ENCODE peak calls at places on chromosomes 3 and 15, in six cellular contexts. M is A549, X is upper lobe of left lung, E is ovary, T is esophagus muscularis mucosa, O is tibial nerve. U is an unnamed sample.

GRCh38 chr3:107285197-107285596 is 92.0 kb upstream of the CCDC54 start:
- DNase-seq in M (no peak), X (no peak), E (no peak), T (no peak), O (no peak), U (no peak)

GRCh38 chr3:157856078-157856939 is 249.9 kb downstream of the SHOX2 start:
- DNase-seq in M (no peak), X (no peak), E (no peak), T (no peak), O (no peak), U (no peak)

GRCh38 chr3:19898725-19899124 is 35.3 kb downstream of the EFHB start:
- DNase-seq in M (no peak), X (no peak), E (no peak), T (no peak), O (no peak), U (no peak)

GRCh38 chr3:44960387-44961026 is 15.5 kb downstream of the ZDHHC3 start:
- DNase-seq in M (no peak), X (no peak), E (no peak), T (no peak), O (no peak), U (no peak)

GRCh38 chr3:183592820-183593219 is 37.3 kb upstream of the KLHL6 start:
- DNase-seq in M (no peak), X (no peak), E (no peak), T (no peak), O (no peak), U (no peak)

GRCh38 chr15:27127834-27128570 is 157.0 kb downstream of the GABRG3 start:
- DNase-seq in M (no peak), X (no peak), E (no peak), T (no peak), O (no peak), U (no peak)

GRCh38 chr3:193586526-193586925 is 6.5 kb upstream of the OPA1 start:
- DNase-seq in M (no peak), X (no peak), E (no peak), T (no peak), O (no peak), U (no peak)

GRCh38 chr3:43244694-43245093 is 41.6 kb upstream of the SNRK start:
- DNase-seq in M (no peak), X (no peak), E (no peak), T (no peak), O (no peak), U (no peak)

GRCh38 chr15:92869263-92869940 is 30.7 kb upstream of the CHD2 start:
- DNase-seq in M (no peak), X (no peak), E (no peak), T (no peak), O (no peak), U (no peak)

GRCh38 chr15:78638658-78639314 is 2.2 kb downstream of the CHRNB4 start:
- DNase-seq in M (peak; percentile 93), X (no peak), E (no peak), T (no peak), O (no peak), U (peak; percentile 46)

GRCh38 chr15:78641876-78642275 is 866 bp upstream of the CHRNB4 start:
- DNase-seq in M (no peak), X (no peak), E (no peak), T (no peak), O (no peak), U (no peak)

GRCh38 chr15:78640527-78640839 is 527 bp downstream of the CHRNB4 start:
- DNase-seq in M (no peak), X (no peak), E (no peak), T (no peak), O (no peak), U (no peak)

GRCh38 chr15:78642341-78642740 is 1.3 kb upstream of the CHRNB4 start:
- DNase-seq in M (no peak), X (no peak), E (no peak), T (no peak), O (no peak), U (no peak)

DNA sequence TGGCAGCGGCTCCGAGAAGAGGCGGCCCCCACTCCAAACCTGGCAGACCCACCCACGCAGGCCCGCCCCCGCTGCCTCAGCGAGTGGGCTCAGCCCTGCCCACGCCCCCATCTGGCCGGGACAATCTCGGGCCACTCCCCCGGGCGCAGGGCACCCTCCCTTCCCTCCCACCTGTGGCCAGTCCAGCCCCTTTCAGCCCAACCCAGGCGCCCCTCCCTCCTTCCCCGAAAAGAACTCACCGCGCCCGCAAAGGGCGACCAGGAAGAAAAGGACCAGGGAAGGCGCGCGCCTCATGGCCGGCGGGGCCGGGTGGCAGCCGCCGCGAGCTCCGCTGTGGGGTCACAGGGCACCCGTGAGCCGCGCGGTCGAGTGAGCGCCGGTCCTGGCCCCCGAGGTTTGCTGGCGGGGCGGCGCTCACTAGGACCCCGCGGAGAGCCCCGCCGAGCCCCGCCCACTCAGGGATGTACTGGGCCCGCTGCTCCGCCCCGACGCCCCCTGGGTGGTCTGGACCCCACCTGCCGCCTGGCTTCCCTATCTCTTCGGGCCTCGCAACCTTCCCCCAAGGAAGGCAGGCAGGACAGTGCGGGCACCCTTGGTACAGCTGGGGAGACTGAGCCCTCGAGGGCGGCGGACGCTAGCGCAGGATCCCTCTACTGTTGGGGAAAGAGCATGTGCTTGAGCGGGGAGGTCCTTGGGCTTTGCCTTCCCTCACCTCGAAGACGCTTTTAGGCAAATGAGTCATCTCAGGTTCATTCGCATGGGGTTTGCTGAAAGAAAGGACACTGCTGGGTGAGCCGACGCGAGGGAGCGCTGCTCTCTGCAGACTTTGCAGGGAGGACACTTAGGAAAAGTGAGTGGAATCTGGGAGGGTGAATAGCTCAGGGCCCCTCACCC is at the start of gene CHRNB4:
- DNase-seq in M (peak; percentile 49), X (peak; percentile 84), E (no peak), T (no peak), O (no peak), U (no peak)
- TF ChIP-seq CTCF in M (no peak), X (no peak), E (no peak), T (no peak), O (no peak), U (no peak)

DNA sequence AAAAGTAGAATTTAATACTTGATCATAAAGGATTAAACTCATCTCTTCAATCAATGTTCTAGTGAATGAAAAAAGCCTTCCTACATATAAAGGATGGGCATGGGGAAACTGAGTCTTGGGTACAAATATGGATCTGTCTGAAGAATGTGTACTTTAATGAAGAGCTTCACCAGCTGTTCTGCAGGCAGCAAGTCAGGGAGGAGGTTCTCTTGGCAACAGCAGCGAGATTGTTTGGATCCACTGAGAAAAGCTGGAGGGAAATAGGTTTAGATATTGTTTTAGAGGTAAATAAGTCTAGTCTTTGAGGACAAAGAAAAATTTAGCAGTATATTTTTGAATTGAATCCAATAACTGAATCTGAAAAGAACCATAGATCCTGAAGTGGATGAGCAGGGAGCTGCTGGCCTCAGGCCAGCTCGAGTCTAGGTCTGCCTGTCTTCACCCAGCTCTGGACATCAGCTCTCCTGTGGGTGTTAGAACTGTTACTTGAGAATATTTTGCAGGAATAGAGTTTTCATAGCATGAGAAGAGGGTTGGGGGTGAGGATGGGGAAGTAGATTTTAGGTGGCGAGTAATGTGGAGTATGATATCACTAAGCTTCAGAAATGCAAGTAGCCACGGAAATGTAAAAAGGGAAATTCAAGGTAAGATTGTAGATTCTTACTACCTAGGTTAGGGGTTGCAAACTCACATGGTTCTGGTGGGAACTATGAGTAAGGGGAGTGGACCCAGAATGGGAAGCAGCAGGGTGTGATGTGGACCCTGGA is 6.0 kb downstream of the RAB8B start:
- DNase-seq in M (no peak), X (no peak), E (peak; percentile 69), T (no peak), O (no peak), U (no peak)
- H3K4me1 ChIP-seq in M (peaks cover 39% of the 10 kb centered on the region), X (peaks cover 90% of the 10 kb centered on the region), E (peaks cover 21% of the 10 kb centered on the region), T (peaks cover 30% of the 10 kb centered on the region), O (peaks cover 96% of the 10 kb centered on the region), U (peaks cover 91% of the 10 kb centered on the region)

GRCh38 chr15:74595271-74595670 is 20.4 kb upstream of the CLK3 start:
- DNase-seq in M (no peak), X (no peak), E (no peak), T (no peak), O (no peak), U (no peak)

GRCh38 chr15:74599156-74599555 is 16.5 kb upstream of the CLK3 start:
- DNase-seq in M (no peak), X (no peak), E (no peak), T (no peak), O (no peak), U (no peak)

GRCh38 chr15:74594455-74594854 is 21.2 kb upstream of the CLK3 start:
- DNase-seq in M (no peak), X (no peak), E (no peak), T (no peak), O (no peak), U (no peak)

GRCh38 chr15:74603026-74603788 is 12.4 kb upstream of the CLK3 start:
- DNase-seq in M (no peak), X (peak; percentile 30), E (no peak), T (no peak), O (no peak), U (no peak)

DNA sequence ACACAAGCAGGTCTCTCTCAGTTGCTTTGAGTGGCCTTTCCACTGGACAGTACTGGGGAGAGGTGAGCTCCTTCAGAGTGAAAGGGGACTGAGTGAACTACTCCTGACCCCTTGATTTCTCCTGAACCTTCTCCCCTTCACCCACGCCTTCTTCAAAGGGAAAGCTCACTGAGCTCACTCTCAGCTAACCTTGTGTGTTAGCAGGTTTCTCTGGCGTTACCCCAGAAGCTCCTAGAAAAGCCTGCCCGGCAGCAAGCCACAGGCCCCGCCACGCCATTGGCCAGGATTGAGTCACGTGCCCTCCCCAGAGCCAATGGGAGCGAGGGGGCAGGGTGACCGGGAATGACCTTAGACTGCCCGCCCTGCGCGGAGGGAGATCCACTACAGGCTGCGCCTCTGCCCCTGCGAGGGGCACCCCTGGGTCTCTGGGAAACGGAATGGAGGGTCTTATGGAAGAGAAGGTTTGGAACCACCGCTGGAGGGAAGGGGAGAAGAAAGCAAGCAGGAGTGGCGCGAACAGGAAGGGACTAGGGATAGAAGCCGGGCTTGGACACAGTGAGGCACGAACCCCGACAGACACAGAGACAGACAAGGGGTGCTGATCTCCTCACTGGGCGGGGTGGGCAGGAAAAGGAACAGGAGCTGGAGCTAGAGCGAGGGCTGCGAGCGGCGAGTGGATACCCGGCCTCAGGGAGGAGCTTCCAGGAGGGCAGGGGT is 17.4 kb upstream of the CLK3 start:
- DNase-seq in M (peak; percentile 93), X (peak; percentile 97), E (peak; percentile 97), T (peak; percentile 98), O (peak; percentile 92), U (peak; percentile 96)
- TF ChIP-seq POLR2A in M (peak; percentile 93), X (no peak), E (no peak), T (peak; percentile 26), O (no peak), U (no peak)

DNA sequence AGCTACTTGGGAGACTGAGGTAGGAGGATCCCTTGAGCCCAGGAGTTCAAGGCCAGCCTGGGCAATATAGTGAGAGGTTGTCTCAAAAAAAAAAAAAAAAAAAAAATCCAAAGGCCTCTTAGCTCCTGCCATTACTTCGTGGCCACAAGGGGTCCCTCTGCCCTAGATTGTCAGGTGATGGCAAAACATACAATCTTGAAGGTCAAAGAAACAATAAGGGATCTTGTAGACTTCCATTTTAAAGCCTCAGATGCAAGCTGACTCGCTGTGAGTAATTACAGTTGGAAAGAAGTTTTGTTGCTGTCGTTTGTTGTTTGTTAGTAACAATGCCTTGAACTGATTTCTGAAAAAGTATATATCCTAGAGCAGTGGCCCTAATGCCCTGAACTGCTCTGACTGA is 55.9 kb upstream of the PLCL2 start:
- DNase-seq in M (peak; percentile 25), X (no peak), E (no peak), T (peak; percentile 24), O (no peak), U (peak; percentile 50)
- TF ChIP-seq CTCF in M (peak; percentile 36), X (no peak), E (no peak), T (peak; percentile 5), O (no peak), U (no peak)

GRCh38 chr3:124767691-124768090 is 37.4 kb downstream of the UMPS start:
- DNase-seq in M (no peak), X (no peak), E (no peak), T (no peak), O (no peak), U (no peak)
- H3K4me1 ChIP-seq in M (peaks cover 40% of the 10 kb centered on the region), X (peaks cover 20% of the 10 kb centered on the region), E (peaks cover 2% of the 10 kb centered on the region), T (peaks cover 29% of the 10 kb centered on the region), O (peaks cover 35% of the 10 kb centered on the region), U (peaks cover 10% of the 10 kb centered on the region)